ENCODE peak calls at places on chromosomes 1 and 21, in six cellular contexts. F, Y, R, H, X and T are unnamed samples.

GRCh38 chr1:27342391-27342777 is 562 bp downstream of the SYTL1 start:
- DNase-seq in H (no peak), F (no peak), X (no peak), Y (no peak), R (peak), T (no peak)

GRCh38 chr1:40980453-40981121 is 1.1 kb downstream of the CTPS1 start:
- DNase-seq in X (no peak), F (peak), H (no peak), Y (no peak), R (peak), T (no peak)

GRCh38 chr1:205920159-205920558 is 23.1 kb downstream of the SLC26A9 start:
- DNase-seq in Y (no peak), R (no peak), X (peak), F (no peak), H (no peak), T (no peak)

GRCh38 chr1:215911406-215911968 is 344.4 kb downstream of the KCTD3 start:
- DNase-seq in Y (no peak), R (no peak), F (no peak), H (peak), X (no peak), T (no peak)

GRCh38 chr1:177228721-177229088 is 57.9 kb downstream of the BRINP2 start:
- DNase-seq in R (no peak), X (no peak), Y (no peak), F (no peak), H (peak), T (no peak)

GRCh38 chr1:169091480-169091941 is 15.0 kb upstream of the ATP1B1 start:
- DNase-seq in H (no peak), R (no peak), F (no peak), Y (no peak), X (no peak), T (no peak)

GRCh38 chr21:29075706-29076447 is 2.4 kb upstream of the CCT8 start:
- DNase-seq in F (no peak), Y (no peak), H (no peak), R (no peak), X (no peak), T (no peak)

GRCh38 chr1:219427400-219427799 is 185.5 kb downstream of the ZC3H11B start:
- DNase-seq in H (no peak), X (no peak), Y (no peak), F (no peak), R (no peak), T (no peak)

GRCh38 chr1:7341145-7341900 is 429.8 kb upstream of the VAMP3 start:
- DNase-seq in R (no peak), F (no peak), Y (no peak), X (no peak), H (no peak), T (no peak)

GRCh38 chr1:228978486-228979324 is 243.4 kb downstream of the RHOU start:
- DNase-seq in X (no peak), H (no peak), Y (no peak), F (no peak), R (no peak), T (no peak)

GRCh38 chr1:56291374-56291841 is 288.0 kb downstream of the PLPP3 start:
- DNase-seq in R (no peak), F (no peak), Y (peak), H (no peak), X (no peak), T (no peak)

GRCh38 chr1:161736332-161736969 is 13.1 kb upstream of the DUSP12 start:
- DNase-seq in H (no peak), X (no peak), Y (no peak), F (no peak), R (no peak), T (no peak)

GRCh38 chr1:226738421-226738994 is 574 bp downstream of the ITPKB start:
- DNase-seq in R (peak), X (peak), F (peak), H (no peak), Y (no peak), T (no peak)

GRCh38 chr1:92030701-92031107 is 919 bp downstream of the EPHX4 start:
- DNase-seq in Y (no peak), R (no peak), X (no peak), H (peak), F (no peak), T (peak)

GRCh38 chr1:174966000-174966572 is 33.7 kb upstream of the CACYBP start:
- DNase-seq in Y (no peak), X (no peak), R (no peak), F (no peak), H (no peak), T (no peak)

GRCh38 chr1:7953850-7954609 is 7.5 kb upstream of the PARK7 start:
- DNase-seq in R (peak), X (peak), H (peak), F (peak), Y (peak), T (peak)

GRCh38 chr1:3231245-3231644 is 162.2 kb downstream of the PRDM16 start:
- DNase-seq in R (no peak), Y (no peak), H (no peak), F (no peak), X (no peak), T (no peak)

GRCh38 chr1:110233861-110234260 is 23.7 kb downstream of the KCNC4 start:
- DNase-seq in R (no peak), F (no peak), Y (no peak), H (no peak), X (no peak), T (no peak)

GRCh38 chr1:165481820-165482532 is 37.0 kb upstream of the RXRG start:
- DNase-seq in Y (peak), R (no peak), X (peak), F (no peak), H (peak), T (peak)

GRCh38 chr1:150979007-150979722 is 2.9 kb upstream of the ANXA9 start:
- DNase-seq in R (peak), Y (peak), X (peak), H (peak), F (peak), T (peak)

GRCh38 chr1:195899762-195900352 is 708.4 kb downstream of the KCNT2 start:
- DNase-seq in R (no peak), X (no peak), H (peak), F (no peak), Y (no peak), T (peak)